ENCODE peak calls at places on chromosomes 2 and 18, in ten cellular contexts. One of them, this sample, is unnamed.

GRCh38 chr2:214395040-214395439 is 15.8 kb upstream of the VWC2L start:
- DNase-seq in neuronal stem cell: no peak
- DNase-seq in WERI-Rb-1: no peak
- DNase-seq in A549: no peak
- DNase-seq in AG04450: no peak
- DNase-seq in right lobe of liver: no peak
- DNase-seq in A673: no peak
- DNase-seq in mammary epithelial cell: no peak
- DNase-seq in CD8-positive, alpha-beta memory T cell: no peak
- DNase-seq in aorta: no peak
- DNase-seq in this sample: no peak

GRCh38 chr18:67456691-67457090 is 59.8 kb downstream of the DSEL start:
- DNase-seq in neuronal stem cell: no peak
- DNase-seq in CD8-positive, alpha-beta memory T cell: no peak
- DNase-seq in mammary epithelial cell: no peak
- DNase-seq in A549: no peak
- DNase-seq in right lobe of liver: no peak
- DNase-seq in A673: peak
- DNase-seq in AG04450: no peak
- DNase-seq in aorta: no peak
- DNase-seq in WERI-Rb-1: no peak
- DNase-seq in this sample: no peak

GRCh38 chr2:85255813-85256581 is 71.8 kb downstream of the TGOLN2 start:
- DNase-seq in A549: no peak
- DNase-seq in A673: peak
- DNase-seq in right lobe of liver: no peak
- DNase-seq in AG04450: peak
- DNase-seq in CD8-positive, alpha-beta memory T cell: no peak
- DNase-seq in aorta: no peak
- DNase-seq in WERI-Rb-1: peak
- DNase-seq in neuronal stem cell: peak
- DNase-seq in mammary epithelial cell: peak
- DNase-seq in this sample: no peak

GRCh38 chr18:26468931-26469340 is 79.4 kb downstream of the KCTD1 start:
- DNase-seq in WERI-Rb-1: peak
- DNase-seq in AG04450: no peak
- DNase-seq in right lobe of liver: no peak
- DNase-seq in neuronal stem cell: no peak
- DNase-seq in mammary epithelial cell: no peak
- DNase-seq in A673: peak
- DNase-seq in CD8-positive, alpha-beta memory T cell: no peak
- DNase-seq in A549: no peak
- DNase-seq in aorta: no peak
- DNase-seq in this sample: no peak

GRCh38 chr2:146489386-146489785 is 1355.4 kb upstream of the ACVR2A start:
- DNase-seq in A549: no peak
- DNase-seq in aorta: no peak
- DNase-seq in right lobe of liver: no peak
- DNase-seq in neuronal stem cell: no peak
- DNase-seq in mammary epithelial cell: peak
- DNase-seq in WERI-Rb-1: no peak
- DNase-seq in AG04450: no peak
- DNase-seq in A673: no peak
- DNase-seq in CD8-positive, alpha-beta memory T cell: no peak
- DNase-seq in this sample: no peak

GRCh38 chr2:148130571-148130970 is 109.7 kb downstream of the MBD5 start:
- DNase-seq in right lobe of liver: no peak
- DNase-seq in aorta: no peak
- DNase-seq in A673: no peak
- DNase-seq in A549: peak
- DNase-seq in mammary epithelial cell: peak
- DNase-seq in neuronal stem cell: no peak
- DNase-seq in AG04450: peak
- DNase-seq in CD8-positive, alpha-beta memory T cell: no peak
- DNase-seq in WERI-Rb-1: no peak
- DNase-seq in this sample: no peak

GRCh38 chr2:48282281-48282680 is 247.7 kb upstream of the STON1 start:
- DNase-seq in right lobe of liver: no peak
- DNase-seq in aorta: no peak
- DNase-seq in CD8-positive, alpha-beta memory T cell: no peak
- DNase-seq in A673: no peak
- DNase-seq in AG04450: no peak
- DNase-seq in neuronal stem cell: no peak
- DNase-seq in WERI-Rb-1: no peak
- DNase-seq in A549: no peak
- DNase-seq in mammary epithelial cell: no peak
- DNase-seq in this sample: no peak

GRCh38 chr2:45674035-45674791 is 22.7 kb downstream of the PRKCE start:
- DNase-seq in WERI-Rb-1: no peak
- DNase-seq in mammary epithelial cell: no peak
- DNase-seq in aorta: no peak
- DNase-seq in neuronal stem cell: no peak
- DNase-seq in CD8-positive, alpha-beta memory T cell: no peak
- DNase-seq in A673: no peak
- DNase-seq in A549: no peak
- DNase-seq in AG04450: no peak
- DNase-seq in right lobe of liver: no peak
- DNase-seq in this sample: no peak

GRCh38 chr2:160428425-160428763 is 65.2 kb downstream of the RBMS1 start:
- DNase-seq in CD8-positive, alpha-beta memory T cell: no peak
- DNase-seq in neuronal stem cell: no peak
- DNase-seq in mammary epithelial cell: no peak
- DNase-seq in A549: no peak
- DNase-seq in AG04450: no peak
- DNase-seq in aorta: no peak
- DNase-seq in WERI-Rb-1: no peak
- DNase-seq in right lobe of liver: no peak
- DNase-seq in A673: peak
- DNase-seq in this sample: no peak

GRCh38 chr2:228938629-228939028 is 332.5 kb downstream of the PID1 start:
- DNase-seq in A673: peak
- DNase-seq in WERI-Rb-1: no peak
- DNase-seq in neuronal stem cell: no peak
- DNase-seq in AG04450: no peak
- DNase-seq in right lobe of liver: no peak
- DNase-seq in CD8-positive, alpha-beta memory T cell: no peak
- DNase-seq in A549: no peak
- DNase-seq in aorta: no peak
- DNase-seq in mammary epithelial cell: peak
- DNase-seq in this sample: no peak

GRCh38 chr2:15577071-15577706 is 14.5 kb upstream of the DDX1 start:
- DNase-seq in mammary epithelial cell: peak
- DNase-seq in right lobe of liver: peak
- DNase-seq in aorta: peak
- DNase-seq in CD8-positive, alpha-beta memory T cell: peak
- DNase-seq in neuronal stem cell: peak
- DNase-seq in AG04450: peak
- DNase-seq in WERI-Rb-1: peak
- DNase-seq in A549: peak
- DNase-seq in A673: peak
- DNase-seq in this sample: peak

GRCh38 chr2:97751752-97752151 is 38.4 kb downstream of the ZAP70 start:
- DNase-seq in neuronal stem cell: no peak
- DNase-seq in mammary epithelial cell: peak
- DNase-seq in AG04450: no peak
- DNase-seq in right lobe of liver: no peak
- DNase-seq in CD8-positive, alpha-beta memory T cell: peak
- DNase-seq in A549: no peak
- DNase-seq in aorta: no peak
- DNase-seq in A673: peak
- DNase-seq in WERI-Rb-1: no peak
- DNase-seq in this sample: no peak

GRCh38 chr2:222447144-222447543 is 22.8 kb downstream of the SGPP2 start:
- DNase-seq in A673: no peak
- DNase-seq in neuronal stem cell: no peak
- DNase-seq in AG04450: no peak
- DNase-seq in mammary epithelial cell: no peak
- DNase-seq in right lobe of liver: no peak
- DNase-seq in CD8-positive, alpha-beta memory T cell: no peak
- DNase-seq in WERI-Rb-1: no peak
- DNase-seq in A549: no peak
- DNase-seq in aorta: no peak
- DNase-seq in this sample: no peak

GRCh38 chr2:165406053-165406628 is 63.4 kb upstream of the CSRNP3 start:
- DNase-seq in mammary epithelial cell: peak
- DNase-seq in neuronal stem cell: peak
- DNase-seq in CD8-positive, alpha-beta memory T cell: no peak
- DNase-seq in right lobe of liver: no peak
- DNase-seq in A673: peak
- DNase-seq in WERI-Rb-1: peak
- DNase-seq in A549: no peak
- DNase-seq in aorta: no peak
- DNase-seq in AG04450: no peak
- DNase-seq in this sample: no peak

GRCh38 chr18:56086176-56086575 is 498.2 kb upstream of the TCF4 start:
- DNase-seq in neuronal stem cell: no peak
- DNase-seq in WERI-Rb-1: no peak
- DNase-seq in right lobe of liver: no peak
- DNase-seq in CD8-positive, alpha-beta memory T cell: no peak
- DNase-seq in aorta: no peak
- DNase-seq in AG04450: no peak
- DNase-seq in A673: no peak
- DNase-seq in A549: no peak
- DNase-seq in mammary epithelial cell: no peak
- DNase-seq in this sample: no peak

GRCh38 chr18:50284226-50284885 is 3.0 kb upstream of the MBD1 start:
- DNase-seq in A549: no peak
- DNase-seq in WERI-Rb-1: no peak
- DNase-seq in aorta: no peak
- DNase-seq in neuronal stem cell: no peak
- DNase-seq in CD8-positive, alpha-beta memory T cell: no peak
- DNase-seq in AG04450: no peak
- DNase-seq in right lobe of liver: no peak
- DNase-seq in mammary epithelial cell: peak
- DNase-seq in A673: no peak
- DNase-seq in this sample: no peak

DNA sequence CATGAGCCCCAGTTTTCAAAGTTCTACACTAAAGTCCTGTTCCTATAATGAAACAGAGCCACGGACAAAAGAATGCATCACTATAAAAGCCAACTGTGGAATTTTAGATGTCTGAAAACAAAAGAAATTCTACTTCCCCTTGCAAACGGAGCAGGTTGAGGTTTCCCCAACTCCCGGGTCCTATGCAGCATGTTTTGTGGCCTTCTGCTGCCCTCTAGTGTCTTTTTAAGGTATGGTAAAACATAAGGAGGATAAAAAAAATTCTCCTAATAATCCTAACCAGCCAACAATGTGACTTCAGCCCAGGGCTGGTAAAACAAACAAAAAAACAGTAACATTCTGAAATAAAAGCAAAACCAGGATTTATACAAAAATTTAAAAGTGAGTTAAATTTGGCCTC is 539.5 kb downstream of the NRXN1 start:
- DNase-seq in WERI-Rb-1: peak
- DNase-seq in AG04450: peak
- DNase-seq in right lobe of liver: no peak
- DNase-seq in A549: peak
- DNase-seq in neuronal stem cell: peak
- DNase-seq in A673: peak
- DNase-seq in mammary epithelial cell: peak
- DNase-seq in CD8-positive, alpha-beta memory T cell: no peak
- DNase-seq in aorta: no peak
- DNase-seq in this sample: no peak
- H3K4me3 ChIP-seq in WERI-Rb-1: peak
- H3K4me3 ChIP-seq in AG04450: no peak
- H3K4me3 ChIP-seq in right lobe of liver: peak
- H3K4me3 ChIP-seq in A549: no peak
- H3K4me3 ChIP-seq in neuronal stem cell: no peak
- H3K4me3 ChIP-seq in A673: no peak
- H3K4me3 ChIP-seq in mammary epithelial cell: no peak
- H3K4me3 ChIP-seq in CD8-positive, alpha-beta memory T cell: no peak
- H3K4me3 ChIP-seq in aorta: no peak
- H3K4me3 ChIP-seq in this sample: no peak

GRCh38 chr2:217988014-217988839 is 14.6 kb downstream of the TNS1 start:
- DNase-seq in neuronal stem cell: peak
- DNase-seq in A673: peak
- DNase-seq in WERI-Rb-1: peak
- DNase-seq in mammary epithelial cell: peak
- DNase-seq in aorta: peak
- DNase-seq in AG04450: no peak
- DNase-seq in right lobe of liver: peak
- DNase-seq in A549: peak
- DNase-seq in CD8-positive, alpha-beta memory T cell: peak
- DNase-seq in this sample: peak
- H3K27ac ChIP-seq in neuronal stem cell: no peak
- H3K27ac ChIP-seq in A673: no peak
- H3K27ac ChIP-seq in WERI-Rb-1: no peak
- H3K27ac ChIP-seq in mammary epithelial cell: no peak
- H3K27ac ChIP-seq in aorta: peak
- H3K27ac ChIP-seq in AG04450: no peak
- H3K27ac ChIP-seq in right lobe of liver: peak
- H3K27ac ChIP-seq in A549: peak
- H3K27ac ChIP-seq in CD8-positive, alpha-beta memory T cell: no peak
- H3K27ac ChIP-seq in this sample: no peak

DNA sequence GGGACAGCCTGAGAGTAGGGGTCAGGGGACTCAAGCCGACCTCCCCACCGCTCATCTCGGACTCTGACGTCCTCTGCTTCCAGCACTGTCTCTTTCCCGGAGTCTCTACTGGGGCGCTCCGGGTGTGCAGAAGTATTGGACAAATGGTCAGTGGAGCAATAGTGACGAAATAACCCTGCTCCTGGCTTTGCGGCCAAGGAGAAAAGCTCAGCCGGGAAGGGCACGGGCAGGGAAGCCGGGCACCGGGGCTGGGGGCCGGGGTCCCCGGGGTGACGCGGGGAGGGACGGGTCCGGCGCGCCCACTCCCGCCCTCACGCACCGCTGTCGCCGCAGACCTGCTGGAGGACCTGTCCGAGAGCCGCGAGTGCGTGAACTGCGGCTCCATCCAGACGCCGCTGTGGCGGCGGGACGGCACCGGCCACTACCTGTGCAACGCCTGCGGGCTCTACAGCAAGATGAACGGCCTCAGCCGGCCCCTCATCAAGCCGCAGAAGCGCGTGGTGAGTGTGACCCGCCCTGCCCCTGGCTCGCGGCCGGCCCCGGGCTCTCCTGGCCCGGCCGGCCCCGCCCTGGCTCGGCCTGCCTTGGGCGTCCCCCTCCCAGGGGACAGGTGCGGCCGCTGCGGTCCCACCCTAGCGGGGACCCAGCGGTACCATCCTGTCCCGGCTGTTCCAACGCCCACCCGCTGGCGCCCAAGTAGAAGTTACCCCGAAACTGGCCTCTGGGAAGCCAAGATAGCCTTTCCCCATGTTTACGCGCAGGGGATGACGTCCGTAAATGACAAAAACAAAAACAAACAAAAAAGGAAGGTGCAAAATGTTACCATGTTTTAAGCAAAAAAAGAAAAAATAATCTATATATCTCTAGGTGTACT is 7.5 kb downstream of the GATA6 start:
- DNase-seq in neuronal stem cell: no peak
- DNase-seq in mammary epithelial cell: no peak
- DNase-seq in right lobe of liver: no peak
- DNase-seq in A549: no peak
- DNase-seq in WERI-Rb-1: no peak
- DNase-seq in CD8-positive, alpha-beta memory T cell: no peak
- DNase-seq in aorta: peak
- DNase-seq in AG04450: no peak
- DNase-seq in A673: no peak
- DNase-seq in this sample: no peak
- H3K4me3 ChIP-seq in neuronal stem cell: peak
- H3K4me3 ChIP-seq in mammary epithelial cell: peak
- H3K4me3 ChIP-seq in right lobe of liver: peak
- H3K4me3 ChIP-seq in A549: no peak
- H3K4me3 ChIP-seq in WERI-Rb-1: no peak
- H3K4me3 ChIP-seq in CD8-positive, alpha-beta memory T cell: no peak
- H3K4me3 ChIP-seq in aorta: peak
- H3K4me3 ChIP-seq in AG04450: no peak
- H3K4me3 ChIP-seq in A673: no peak
- H3K4me3 ChIP-seq in this sample: no peak

GRCh38 chr2:231102772-231103171 is 22.1 kb downstream of the HTR2B start:
- DNase-seq in CD8-positive, alpha-beta memory T cell: no peak
- DNase-seq in aorta: no peak
- DNase-seq in A549: no peak
- DNase-seq in A673: no peak
- DNase-seq in WERI-Rb-1: no peak
- DNase-seq in AG04450: no peak
- DNase-seq in mammary epithelial cell: no peak
- DNase-seq in right lobe of liver: no peak
- DNase-seq in neuronal stem cell: no peak
- DNase-seq in this sample: no peak
- H3K27ac ChIP-seq in CD8-positive, alpha-beta memory T cell: no peak
- H3K27ac ChIP-seq in aorta: no peak
- H3K27ac ChIP-seq in A549: no peak
- H3K27ac ChIP-seq in A673: no peak
- H3K27ac ChIP-seq in WERI-Rb-1: no peak
- H3K27ac ChIP-seq in AG04450: no peak
- H3K27ac ChIP-seq in mammary epithelial cell: no peak
- H3K27ac ChIP-seq in right lobe of liver: no peak
- H3K27ac ChIP-seq in neuronal stem cell: no peak
- H3K27ac ChIP-seq in this sample: no peak

This sample was measured in effector memory CD4-positive, alpha-beta T cell.